ENCODE peak calls at places on chromosome 19, in five cellular contexts. W is HCT116, E is H1, G is K562, F is GM12878. K is an unnamed sample.

GRCh38 chr19:29934781-29935180 is 7.3 kb upstream of the URI1 start:
- DNase-seq in W (no peak), E (no peak), G (no peak), F (no peak), K (no peak)

GRCh38 chr19:8575467-8575997 is 1.7 kb downstream of the MYO1F start:
- DNase-seq in W (no peak), E (no peak), G (peak), F (no peak), K (no peak)

GRCh38 chr19:54373781-54374266 is 9.1 kb upstream of the LAIR1 start:
- DNase-seq in W (no peak), E (no peak), G (no peak), F (no peak), K (no peak)

GRCh38 chr19:35618857-35619256 is 6.3 kb downstream of the HAUS5 start:
- DNase-seq in W (no peak), E (peak), G (no peak), F (no peak), K (no peak)

GRCh38 chr19:30745476-30745985 is 373.3 kb downstream of the ZNF536 start:
- DNase-seq in W (no peak), E (no peak), G (no peak), F (no peak), K (no peak)

GRCh38 chr19:55305491-55305890 is 19.6 kb downstream of the TMEM150B start:
- DNase-seq in W (no peak), E (peak), G (peak), F (no peak), K (no peak)

GRCh38 chr19:16496613-16496983 is 404 bp downstream of the C19orf44 start:
- DNase-seq in W (no peak), E (peak), G (no peak), F (no peak), K (no peak)

GRCh38 chr19:21841081-21841783 is 5.2 kb upstream of the ZNF43 start:
- DNase-seq in W (no peak), E (no peak), G (no peak), F (no peak), K (no peak)

GRCh38 chr19:15740785-15741184 is 3.0 kb downstream of the OR10H3 start:
- DNase-seq in W (no peak), E (no peak), G (no peak), F (no peak), K (no peak)

GRCh38 chr19:4754248-4754647 is 30.6 kb upstream of the DPP9 start:
- DNase-seq in W (no peak), E (no peak), G (no peak), F (no peak), K (no peak)

GRCh38 chr19:23817519-23817918 is 58.8 kb upstream of the ZNF681 start:
- DNase-seq in W (peak), E (peak), G (peak), F (no peak), K (peak)

GRCh38 chr19:12847159-12848139 is 9.1 kb downstream of the MAST1 start:
- DNase-seq in W (no peak), E (peak), G (peak), F (no peak), K (peak)

GRCh38 chr19:44653977-44654784 is 10.5 kb downstream of the PVR start:
- DNase-seq in W (no peak), E (peak), G (peak), F (peak), K (peak)

GRCh38 chr19:35348909-35349611 is 1.4 kb downstream of the FFAR1 start:
- DNase-seq in W (no peak), E (peak), G (peak), F (no peak), K (no peak)

GRCh38 chr19:6417713-6418561 is 6.7 kb downstream of the KHSRP start:
- DNase-seq in W (no peak), E (peak), G (no peak), F (no peak), K (no peak)

GRCh38 chr19:46637224-46637623 is 1.2 kb upstream of the GNG8 start:
- DNase-seq in W (no peak), E (no peak), G (no peak), F (no peak), K (no peak)

GRCh38 chr19:50417138-50417849 is 1.4 kb upstream of the SPIB start:
- DNase-seq in W (no peak), E (no peak), G (no peak), F (no peak), K (no peak)

GRCh38 chr19:15563325-15563794 is 51.7 kb upstream of the CYP4F8 start:
- DNase-seq in W (no peak), E (no peak), G (peak), F (no peak), K (peak)

GRCh38 chr19:40466219-40467006 is at the start of gene SPTBN4:
- DNase-seq in W (no peak), E (peak), G (no peak), F (peak), K (no peak)

GRCh38 chr19:36257512-36257876 is 42.6 kb downstream of the ZNF146 start:
- DNase-seq in W (no peak), E (peak), G (no peak), F (no peak), K (no peak)

GRCh38 chr19:42466521-42467436 is 24.0 kb upstream of the CXCL17 start:
- DNase-seq in W (no peak), E (no peak), G (no peak), F (no peak), K (no peak)

GRCh38 chr19:39167461-39168257 is 29.1 kb upstream of the NCCRP1 start:
- DNase-seq in W (no peak), E (no peak), G (no peak), F (no peak), K (no peak)

GRCh38 chr19:45492627-45493470 is 4.0 kb downstream of the RTN2 start:
- DNase-seq in W (peak), E (peak), G (peak), F (no peak), K (peak)

GRCh38 chr19:16764793-16765433 is 45.3 kb downstream of the NWD1 start:
- DNase-seq in W (no peak), E (no peak), G (no peak), F (no peak), K (no peak)

GRCh38 chr19:1862068-1862423 is 1.3 kb downstream of the KLF16 start:
- DNase-seq in W (no peak), E (no peak), G (no peak), F (no peak), K (no peak)

GRCh38 chr19:7349961-7350711 is 1.4 kb downstream of the ARHGEF18 start:
- DNase-seq in W (no peak), E (no peak), G (no peak), F (no peak), K (no peak)

GRCh38 chr19:58577581-58578429 is 4.7 kb upstream of the MZF1 start:
- DNase-seq in W (no peak), E (no peak), G (no peak), F (no peak), K (no peak)
- TF ChIP-seq SRF in W (no peak), E (no peak), G (no peak), F (no peak), K (no peak)

DNA sequence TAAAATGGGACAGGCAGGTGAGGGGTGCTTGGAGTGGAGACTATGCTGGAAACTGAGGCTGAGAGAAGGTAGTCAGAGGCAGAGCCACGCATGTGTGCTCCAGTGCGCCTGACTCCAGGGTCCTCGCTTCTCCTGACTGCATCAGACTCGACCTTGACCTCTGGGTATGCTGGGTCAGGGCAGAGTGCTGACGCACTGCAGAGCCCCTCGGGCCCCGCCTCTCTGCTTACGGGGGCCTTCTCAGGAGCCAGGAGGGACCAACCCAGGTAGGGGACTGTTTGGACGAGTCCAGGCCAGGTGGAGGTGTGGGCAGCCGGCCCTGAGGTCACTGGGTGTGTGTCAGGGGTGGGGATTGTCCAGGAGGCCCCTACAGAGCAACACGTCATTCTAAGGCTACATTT is 22.9 kb upstream of the SLC7A10 start:
- DNase-seq in W (no peak), E (no peak), G (no peak), F (no peak), K (peak)
- TF ChIP-seq SRF in W (no peak), E (no peak), G (no peak), F (no peak), K (no peak)

GRCh38 chr19:633786-634639 is 676 bp upstream of the POLRMT start:
- DNase-seq in W (no peak), E (no peak), G (no peak), F (no peak), K (no peak)

GRCh38 chr19:632228-633067 is 889 bp downstream of the POLRMT start:
- DNase-seq in W (no peak), E (peak), G (peak), F (no peak), K (peak)

GRCh38 chr19:633068-633785 is at the start of gene POLRMT:
- DNase-seq in W (peak), E (peak), G (peak), F (peak), K (peak)

GRCh38 chr19:638901-639250 is 803 bp upstream of the FGF22 start:
- DNase-seq in W (no peak), E (no peak), G (no peak), F (no peak), K (no peak)

GRCh38 chr19:634975-635652 is 1.8 kb upstream of the POLRMT start:
- DNase-seq in W (no peak), E (no peak), G (no peak), F (no peak), K (no peak)
- TF ChIP-seq SRF in W (no peak), E (no peak), G (no peak), F (no peak), K (no peak)

DNA sequence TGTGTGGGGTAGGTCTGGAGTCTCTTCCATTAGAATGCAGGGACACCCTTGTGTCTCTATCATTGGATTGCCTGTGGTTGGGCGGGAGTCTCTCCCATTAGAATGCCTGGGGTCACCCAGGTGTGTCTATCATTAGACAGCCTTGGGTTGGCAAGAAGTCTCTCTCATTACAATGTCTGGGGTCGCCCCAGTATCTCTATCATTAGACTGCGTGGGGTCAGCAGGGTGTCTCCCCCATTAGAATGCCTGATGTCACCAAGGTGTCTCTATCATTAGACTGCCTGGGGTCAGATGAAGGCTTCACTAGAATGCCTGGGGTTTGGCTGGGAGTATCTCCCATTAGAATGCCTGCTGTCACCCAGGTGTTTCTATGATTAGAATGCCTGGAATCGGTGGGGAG is 1539.0 kb downstream of the UQCRFS1 start:
- DNase-seq in W (no peak), E (no peak), G (no peak), F (no peak), K (no peak)
- TF ChIP-seq SRF in W (no peak), E (no peak), G (no peak), F (no peak), K (no peak)

DNA sequence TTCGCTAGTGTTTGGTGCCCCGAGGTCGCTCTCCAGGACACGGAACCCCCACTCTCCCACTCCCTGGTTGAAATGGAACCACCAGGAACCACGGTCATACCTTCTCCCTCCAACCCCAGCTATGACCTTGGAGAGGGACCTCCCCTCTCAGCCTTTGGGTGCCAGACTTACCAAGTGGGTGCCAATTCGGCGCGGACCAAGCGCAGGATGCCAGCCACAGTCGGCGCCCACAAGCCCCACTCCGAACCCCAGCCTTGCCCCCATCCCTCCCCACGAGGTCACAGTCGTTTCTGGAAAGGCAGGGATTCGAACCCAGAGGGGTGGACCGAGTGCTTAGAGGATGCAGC is 910 bp downstream of the PDE4C start:
- DNase-seq in W (no peak), E (no peak), G (no peak), F (no peak), K (no peak)
- TF ChIP-seq SRF in W (no peak), E (no peak), G (no peak), F (no peak), K (no peak)

K was measured in HepG2.